ENCODE peak calls at places on chromosomes 3 and 15, in six cellular contexts. O is stimulated activated CD4-positive, alpha-beta T cell treated with anti-CD3 and anti-CD28 coated beads, TNF-alpha, amount 100 ng/mL, for 24 hours; F is A673; A is kidney tubule cell; B is mucosa of gallbladder; L is GM06990. U is an unnamed sample.
A peak's percentile ranks its signal among the peaks of the same experiment; 100 is the strongest.

GRCh38 chr15:93110502-93111040 is 21.6 kb upstream of the RGMA start:
- DNase-seq in A (no peak), F (no peak), O (no peak), L (no peak), B (no peak), U (no peak)

GRCh38 chr3:105538483-105538882 is 171.8 kb downstream of the ALCAM start:
- DNase-seq in L (no peak), O (no peak), F (no peak), B (no peak), A (no peak), U (no peak)

GRCh38 chr15:65278480-65278879 is 8.2 kb downstream of the PARP16 start:
- DNase-seq in A (no peak), L (no peak), F (no peak), O (no peak), B (no peak), U (no peak)

GRCh38 chr3:66582721-66583141 is 81.9 kb upstream of the LRIG1 start:
- DNase-seq in A (peak; percentile 44), L (peak; percentile 62), O (peak; percentile 2), B (no peak), F (no peak), U (peak; percentile 53)

GRCh38 chr3:195204360-195205166 is 66.4 kb downstream of the XXYLT1 start:
- DNase-seq in O (no peak), F (peak; percentile 77), L (peak; percentile 33), A (peak; percentile 64), B (no peak), U (no peak)

GRCh38 chr3:156497326-156497725 is 57.6 kb downstream of the SSR3 start:
- DNase-seq in L (no peak), B (no peak), A (no peak), O (no peak), F (peak; percentile 74), U (no peak)

GRCh38 chr15:62560943-62561571 is 396.0 kb upstream of the C2CD4B start:
- DNase-seq in F (no peak), L (no peak), O (no peak), A (no peak), B (no peak), U (no peak)

GRCh38 chr15:57861805-57862586 is 155.5 kb downstream of the POLR2M start:
- DNase-seq in B (no peak), A (peak; percentile 70), O (no peak), L (no peak), F (peak; percentile 31), U (no peak)

GRCh38 chr15:49844390-49844789 is 223.5 kb downstream of the DTWD1 start:
- DNase-seq in B (peak; percentile 43), L (no peak), A (no peak), O (no peak), F (no peak), U (no peak)

GRCh38 chr15:65355983-65356353 is 21.8 kb downstream of the IGDCC3 start:
- DNase-seq in F (no peak), A (no peak), B (no peak), O (no peak), L (no peak), U (no peak)

GRCh38 chr3:141087071-141087824 is 36.1 kb downstream of the SPSB4 start:
- DNase-seq in O (no peak), L (no peak), A (no peak), B (no peak), F (no peak), U (no peak)

GRCh38 chr3:151477596-151478375 is 16.9 kb upstream of the IGSF10 start:
- DNase-seq in A (no peak), L (no peak), B (no peak), O (no peak), F (no peak), U (no peak)

GRCh38 chr3:69065318-69065964 is 13.3 kb upstream of the TMF1 start:
- DNase-seq in F (no peak), A (no peak), O (no peak), B (no peak), L (no peak), U (no peak)

GRCh38 chr3:15633766-15634588 is 32.4 kb downstream of the BTD start:
- DNase-seq in B (no peak), F (no peak), L (no peak), O (no peak), A (peak; percentile 9), U (no peak)

GRCh38 chr15:40843885-40844542 is at the start of gene SPINT1:
- DNase-seq in A (peak; percentile 79), B (peak; percentile 71), F (no peak), O (peak; percentile 35), L (peak; percentile 64), U (peak; percentile 52)

GRCh38 chr3:150005243-150006102 is 34.8 kb upstream of the PFN2 start:
- DNase-seq in A (peak; percentile 41), O (no peak), L (no peak), B (no peak), F (no peak), U (no peak)